ENCODE peak calls at places on chromosomes 1 and 21, in eight cellular contexts. A, Q, B, O, R, K, W and S are unnamed samples.

GRCh38 chr21:45010096-45010495 is 64.3 kb upstream of the ADARB1 start:
- DNase-seq in A (no peak), O (no peak), W (no peak), K (peak; percentile 65), Q (no peak), R (no peak), B (no peak), S (no peak)

GRCh38 chr21:37710555-37711293 is 205.5 kb downstream of the KCNJ6 start:
- DNase-seq in O (no peak), K (no peak), R (no peak), B (no peak), Q (no peak), W (no peak), A (no peak), S (no peak)

GRCh38 chr1:206951318-206952105 is 5.2 kb upstream of the PIGR start:
- DNase-seq in B (no peak), W (no peak), R (no peak), O (no peak), K (no peak), Q (no peak), A (no peak), S (peak; percentile 58)

GRCh38 chr21:46207006-46207919 is 21.3 kb downstream of the LSS start:
- DNase-seq in W (no peak), K (no peak), Q (no peak), A (no peak), R (no peak), O (no peak), B (no peak), S (no peak)

GRCh38 chr1:147676306-147677085 is 6.2 kb upstream of the ACP6 start:
- DNase-seq in R (no peak), B (no peak), A (no peak), K (peak; percentile 69), Q (no peak), W (no peak), O (no peak), S (no peak)

GRCh38 chr1:21324368-21325137 is 34.3 kb upstream of the ECE1 start:
- DNase-seq in B (peak; percentile 92), A (peak; percentile 53), O (peak; percentile 49), R (no peak), K (peak; percentile 67), Q (peak; percentile 88), W (peak; percentile 88), S (peak; percentile 87)

GRCh38 chr1:28249013-28249870 is 10.1 kb upstream of the SESN2 start:
- DNase-seq in O (no peak), Q (peak; percentile 82), K (peak; percentile 86), R (no peak), W (peak; percentile 81), A (no peak), B (peak; percentile 47), S (peak; percentile 35)

GRCh38 chr21:22711636-22712035 is 1713.4 kb downstream of the NCAM2 start:
- DNase-seq in B (no peak), Q (no peak), K (no peak), O (no peak), A (no peak), R (no peak), W (no peak), S (no peak)

GRCh38 chr21:17679002-17679600 is 66.4 kb upstream of the BTG3 start:
- DNase-seq in W (no peak), A (no peak), B (no peak), O (peak; percentile 15), K (peak; percentile 41), Q (no peak), R (no peak), S (peak; percentile 11)

GRCh38 chr1:38045431-38046332 is 911 bp downstream of the POU3F1 start:
- DNase-seq in B (no peak), A (peak; percentile 51), O (no peak), K (no peak), Q (no peak), W (peak; percentile 45), R (no peak), S (peak; percentile 22)

GRCh38 chr1:205495237-205495823 is 9.1 kb upstream of the CDK18 start:
- DNase-seq in R (no peak), A (peak; percentile 45), Q (no peak), K (no peak), W (no peak), O (no peak), B (no peak), S (no peak)

GRCh38 chr1:30083800-30084464 is 639.5 kb downstream of the MATN1 start:
- DNase-seq in A (no peak), Q (no peak), R (no peak), O (no peak), K (peak; percentile 13), B (no peak), W (no peak), S (peak; percentile 10)

GRCh38 chr1:175191654-175192053 is 922 bp downstream of the KIAA0040 start:
- DNase-seq in Q (no peak), K (no peak), W (no peak), R (no peak), O (no peak), B (peak; percentile 59), A (no peak), S (no peak)

GRCh38 chr1:79391896-79392295 is 385.4 kb upstream of the ADGRL4 start:
- DNase-seq in Q (no peak), B (no peak), R (no peak), O (no peak), A (no peak), W (no peak), K (no peak), S (peak; percentile 16)

GRCh38 chr1:116765962-116766361 is 11.7 kb downstream of the CD2 start:
- DNase-seq in A (no peak), O (no peak), R (no peak), B (no peak), W (no peak), K (peak; percentile 26), Q (no peak), S (no peak)

GRCh38 chr1:149978547-149979023 is 31.9 kb downstream of the OTUD7B start:
- DNase-seq in W (no peak), R (no peak), B (peak; percentile 51), Q (peak; percentile 37), K (no peak), O (no peak), A (no peak), S (peak; percentile 39)

GRCh38 chr1:43049487-43049886 is 90.8 kb upstream of the SLC2A1 start:
- DNase-seq in Q (no peak), O (no peak), K (peak; percentile 25), A (no peak), R (no peak), W (no peak), B (no peak), S (no peak)

GRCh38 chr1:47191940-47192457 is 2.2 kb upstream of the PDZK1IP1 start:
- DNase-seq in R (no peak), W (no peak), A (no peak), O (no peak), B (no peak), Q (no peak), K (no peak), S (peak; percentile 45)